ENCODE peak calls at places on chromosomes 5 and 9, in six cellular contexts. M is lower lobe of right lung, H is GM12865, E is MCF 10A, G is AG09309, Z is uterus. S is an unnamed sample.

GRCh38 chr9:23622396-23622795 is 203.6 kb downstream of the ELAVL2 start:
- DNase-seq in M (no peak), H (no peak), E (no peak), G (no peak), Z (no peak), S (no peak)

GRCh38 chr9:107749787-107750444 is 260.3 kb upstream of the KLF4 start:
- DNase-seq in M (peak; percentile 86), H (no peak), E (peak; percentile 98), G (peak; percentile 86), Z (peak; percentile 92), S (no peak)

GRCh38 chr5:95102080-95102479 is 182.8 kb downstream of the MCTP1 start:
- DNase-seq in M (no peak), H (no peak), E (no peak), G (no peak), Z (no peak), S (no peak)

GRCh38 chr9:18746631-18747030 is 272.7 kb downstream of the ADAMTSL1 start:
- DNase-seq in M (no peak), H (no peak), E (no peak), G (no peak), Z (no peak), S (no peak)

GRCh38 chr5:56211298-56211865 is 21.7 kb downstream of the ANKRD55 start:
- DNase-seq in M (no peak), H (no peak), E (peak; percentile 90), G (peak; percentile 80), Z (no peak), S (no peak)

GRCh38 chr9:113995963-113996362 is 82.1 kb downstream of the AMBP start:
- DNase-seq in M (no peak), H (no peak), E (no peak), G (no peak), Z (no peak), S (no peak)

GRCh38 chr5:1441166-1441865 is 3.9 kb downstream of the SLC6A3 start:
- DNase-seq in M (no peak), H (no peak), E (no peak), G (no peak), Z (no peak), S (no peak)

GRCh38 chr9:126608551-126608950 is 5.2 kb upstream of the LMX1B start:
- DNase-seq in M (no peak), H (no peak), E (no peak), G (no peak), Z (no peak), S (no peak)

GRCh38 chr9:36210722-36211121 is 20.0 kb downstream of the CLTA start:
- DNase-seq in M (no peak), H (no peak), E (no peak), G (no peak), Z (no peak), S (no peak)

GRCh38 chr9:104746798-104747197 is 685 bp upstream of the NIPSNAP3A start:
- DNase-seq in M (no peak), H (no peak), E (peak; percentile 2), G (no peak), Z (no peak), S (no peak)

GRCh38 chr5:67165524-67166459 is 30.8 kb downstream of the CD180 start:
- DNase-seq in M (peak; percentile 91), H (peak; percentile 90), E (peak; percentile 87), G (peak; percentile 28), Z (peak; percentile 76), S (peak; percentile 89)

GRCh38 chr5:93574939-93575241 is 6.1 kb downstream of the NR2F1-AS1 start:
- DNase-seq in M (no peak), H (no peak), E (no peak), G (no peak), Z (no peak), S (no peak)

GRCh38 chr9:121279841-121280388 is 12.0 kb downstream of the GSN start:
- DNase-seq in M (no peak), H (no peak), E (no peak), G (no peak), Z (no peak), S (no peak)

GRCh38 chr9:133460405-133461175 is 812 bp downstream of the CACFD1 start:
- DNase-seq in M (peak; percentile 83), H (peak; percentile 72), E (peak; percentile 9), G (no peak), Z (no peak), S (peak; percentile 69)

GRCh38 chr9:3847377-3847776 is 321.6 kb upstream of the RFX3 start:
- DNase-seq in M (no peak), H (no peak), E (no peak), G (no peak), Z (no peak), S (no peak)

GRCh38 chr9:137107982-137108381 is 6.6 kb downstream of the DPP7 start:
- DNase-seq in M (no peak), H (no peak), E (no peak), G (no peak), Z (no peak), S (no peak)

GRCh38 chr5:4924581-4924980 is 215.5 kb upstream of the ADAMTS16 start:
- DNase-seq in M (no peak), H (no peak), E (no peak), G (peak; percentile 13), Z (no peak), S (no peak)

GRCh38 chr5:132688536-132689409 is 15.0 kb downstream of the IL4 start:
- DNase-seq in M (no peak), H (no peak), E (no peak), G (peak; percentile 18), Z (no peak), S (peak; percentile 38)

GRCh38 chr5:179858241-179858585 is 404 bp downstream of the MRNIP start:
- DNase-seq in M (peak; percentile 57), H (peak; percentile 64), E (peak; percentile 65), G (no peak), Z (no peak), S (peak; percentile 67)

GRCh38 chr5:115309751-115310370 is 13.4 kb upstream of the CCDC112 start:
- DNase-seq in M (no peak), H (peak; percentile 52), E (peak; percentile 53), G (peak; percentile 13), Z (no peak), S (no peak)

GRCh38 chr5:58268263-58268662 is 191.6 kb downstream of the PLK2 start:
- DNase-seq in M (no peak), H (no peak), E (no peak), G (no peak), Z (no peak), S (no peak)

GRCh38 chr9:129569506-129570449 is 51.1 kb downstream of the C9orf50 start:
- DNase-seq in M (no peak), H (peak; percentile 26), E (peak; percentile 44), G (no peak), Z (no peak), S (no peak)

GRCh38 chr5:125004009-125004408 is 257.6 kb upstream of the ZNF608 start:
- DNase-seq in M (no peak), H (no peak), E (no peak), G (no peak), Z (no peak), S (no peak)

GRCh38 chr5:147208134-147208533 is 26.7 kb upstream of the STK32A start:
- DNase-seq in M (no peak), H (no peak), E (no peak), G (no peak), Z (no peak), S (no peak)

DNA sequence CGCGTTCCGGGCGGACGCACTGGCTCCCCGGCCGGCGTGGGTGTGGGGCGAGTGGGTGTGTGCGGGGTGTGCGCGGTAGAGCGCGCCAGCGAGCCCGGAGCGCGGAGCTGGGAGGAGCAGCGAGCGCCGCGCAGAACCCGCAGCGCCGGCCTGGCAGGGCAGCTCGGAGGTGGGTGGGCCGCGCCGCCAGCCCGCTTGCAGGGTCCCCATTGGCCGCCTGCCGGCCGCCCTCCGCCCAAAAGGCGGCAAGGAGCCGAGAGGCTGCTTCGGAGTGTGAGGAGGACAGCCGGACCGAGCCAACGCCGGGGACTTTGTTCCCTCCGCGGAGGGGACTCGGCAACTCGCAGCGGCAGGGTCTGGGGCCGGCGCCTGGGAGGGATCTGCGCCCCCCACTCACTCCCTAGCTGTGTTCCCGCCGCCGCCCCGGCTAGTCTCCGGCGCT is at the start of gene DAPK1:
- DNase-seq in M (peak; percentile 84), H (peak; percentile 83), E (peak; percentile 12), G (no peak), Z (peak; percentile 52), S (peak; percentile 84)
- TF ChIP-seq CTCF in M (peak; percentile 33), H (peak; percentile 11), E (no peak), G (no peak), Z (peak; percentile 28), S (no peak)

GRCh38 chr5:160152901-160153300 is 33.7 kb upstream of the PWWP2A start:
- DNase-seq in M (no peak), H (peak; percentile 57), E (no peak), G (no peak), Z (no peak), S (no peak)
- TF ChIP-seq CTCF in M (no peak), H (no peak), E (no peak), G (no peak), Z (no peak), S (no peak)

GRCh38 chr9:111399211-111399739 is 69.3 kb upstream of the OR2K2 start:
- DNase-seq in M (no peak), H (no peak), E (no peak), G (no peak), Z (no peak), S (no peak)

GRCh38 chr9:111405701-111406100 is 75.7 kb upstream of the OR2K2 start:
- DNase-seq in M (no peak), H (no peak), E (no peak), G (no peak), Z (no peak), S (no peak)

GRCh38 chr9:111400564-111400898 is 70.5 kb upstream of the OR2K2 start:
- DNase-seq in M (no peak), H (no peak), E (no peak), G (no peak), Z (no peak), S (no peak)

GRCh38 chr9:111393971-111394370 is 63.9 kb upstream of the OR2K2 start:
- DNase-seq in M (no peak), H (no peak), E (no peak), G (no peak), Z (no peak), S (no peak)

GRCh38 chr9:111399772-111400563 is 69.9 kb upstream of the OR2K2 start:
- DNase-seq in M (no peak), H (peak; percentile 63), E (peak; percentile 68), G (no peak), Z (no peak), S (no peak)
- TF ChIP-seq CTCF in M (peak; percentile 31), H (peak; percentile 55), E (peak; percentile 45), G (peak; percentile 47), Z (no peak), S (no peak)

DNA sequence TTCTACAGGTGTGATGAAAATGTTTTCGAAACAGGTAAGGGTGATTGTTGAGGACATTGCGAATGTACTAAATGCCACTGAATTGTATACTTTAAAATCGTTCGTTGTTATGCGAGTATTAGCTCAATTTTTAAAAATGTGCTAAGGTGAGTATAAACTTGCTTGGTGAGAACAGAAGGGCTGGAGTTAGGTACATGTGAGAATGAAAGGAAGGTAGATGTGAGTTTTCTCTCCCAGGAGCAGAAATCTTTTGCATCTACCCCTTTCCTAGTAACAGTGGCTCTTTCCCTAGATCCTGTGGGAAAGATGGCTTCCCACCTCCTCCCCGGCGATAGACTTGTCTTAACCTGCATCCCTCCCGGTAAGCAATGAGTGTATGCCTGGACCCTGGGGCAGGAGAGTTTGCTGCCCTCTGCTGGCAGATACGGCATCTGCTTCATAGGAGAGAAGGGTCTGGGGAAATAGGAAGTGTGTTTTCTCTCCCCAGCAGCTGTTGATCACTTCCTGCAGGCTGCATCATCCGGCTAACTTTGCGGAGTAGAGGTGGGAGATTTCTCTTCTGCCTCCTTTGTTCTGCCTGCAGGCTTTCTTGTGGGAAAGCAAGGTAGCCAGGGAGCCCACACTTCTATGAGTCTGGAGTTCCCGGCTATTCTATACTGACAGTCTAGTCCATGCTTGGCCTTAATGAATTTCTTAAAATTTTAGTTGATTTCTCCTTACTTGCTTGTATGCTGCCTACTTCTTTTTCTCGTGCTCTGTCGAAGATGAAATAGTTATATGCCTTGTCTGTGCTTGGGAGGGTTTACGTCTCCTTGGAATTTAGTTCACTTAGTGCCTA is 373.3 kb upstream of the SEMA6A start:
- DNase-seq in M (peak; percentile 63), H (peak; percentile 85), E (peak; percentile 84), G (no peak), Z (no peak), S (peak; percentile 70)
- TF ChIP-seq CTCF in M (peak; percentile 73), H (peak; percentile 80), E (peak; percentile 54), G (no peak), Z (no peak), S (peak; percentile 86)